ENCODE peak calls at places on chromosome 13, in four cellular contexts. B, X, T and P are unnamed samples.

GRCh38 chr13:79187917-79188699 is 217.9 kb downstream of the RBM26 start:
- DNase-seq in X (no peak), B (no peak), T (no peak), P (no peak)

GRCh38 chr13:50386527-50387123 is 371.4 kb downstream of the KCNRG start:
- DNase-seq in T (no peak), X (peak; percentile 79), B (no peak), P (no peak)

GRCh38 chr13:107251321-107251720 is 683.4 kb upstream of the ARGLU1 start:
- DNase-seq in T (no peak), B (no peak), X (peak; percentile 52), P (no peak)

GRCh38 chr13:49248433-49249002 is 793 bp downstream of the CDADC1 start:
- DNase-seq in X (peak; percentile 58), T (no peak), B (no peak), P (no peak)

GRCh38 chr13:45511310-45512147 is 46.8 kb downstream of the COG3 start:
- DNase-seq in X (peak; percentile 81), T (no peak), B (no peak), P (no peak)

GRCh38 chr13:97279913-97280312 is 57.8 kb downstream of the MBNL2 start:
- DNase-seq in X (peak; percentile 78), B (no peak), T (no peak), P (no peak)

GRCh38 chr13:94558721-94559120 is 37.2 kb downstream of the TGDS start:
- DNase-seq in X (no peak), B (no peak), T (no peak), P (no peak)

GRCh38 chr13:99446242-99446641 is 55.0 kb upstream of the TM9SF2 start:
- DNase-seq in X (no peak), B (no peak), T (no peak), P (no peak)

GRCh38 chr13:31982124-31982523 is 49.5 kb upstream of the FRY start:
- DNase-seq in B (no peak), X (peak; percentile 51), T (no peak), P (no peak)

GRCh38 chr13:39263033-39263432 is 224.8 kb downstream of the NHLRC3 start:
- DNase-seq in T (no peak), B (no peak), X (peak; percentile 27), P (peak; percentile 18)

GRCh38 chr13:37175996-37176395 is 70.5 kb upstream of the CSNK1A1L start:
- DNase-seq in T (no peak), X (peak; percentile 98), B (no peak), P (no peak)

GRCh38 chr13:44373601-44374347 is at the start of gene SERP2:
- DNase-seq in X (no peak), T (no peak), B (no peak), P (peak; percentile 33)

GRCh38 chr13:43815204-43815603 is 28.4 kb upstream of the ENOX1 start:
- DNase-seq in B (no peak), T (no peak), X (peak; percentile 87), P (no peak)

GRCh38 chr13:85108356-85108755 is 690.9 kb downstream of the SLITRK6 start:
- DNase-seq in X (no peak), T (no peak), B (no peak), P (no peak)

GRCh38 chr13:95745752-95746151 is 68.8 kb downstream of the DNAJC3 start:
- DNase-seq in T (no peak), B (no peak), X (peak; percentile 28), P (no peak)

GRCh38 chr13:105491345-105491744 is 1044.1 kb downstream of the EFNB2 start:
- DNase-seq in X (no peak), B (no peak), T (no peak), P (no peak)

GRCh38 chr13:46389985-46390384 is 2.9 kb upstream of the RUBCNL start:
- DNase-seq in T (no peak), X (no peak), B (no peak), P (no peak)

GRCh38 chr13:20101467-20102316 is 59.2 kb downstream of the GJA3 start:
- DNase-seq in X (no peak), T (no peak), B (no peak), P (no peak)
- TF ChIP-seq CTCF in X (no peak), T (no peak), B (no peak), P (no peak)

DNA sequence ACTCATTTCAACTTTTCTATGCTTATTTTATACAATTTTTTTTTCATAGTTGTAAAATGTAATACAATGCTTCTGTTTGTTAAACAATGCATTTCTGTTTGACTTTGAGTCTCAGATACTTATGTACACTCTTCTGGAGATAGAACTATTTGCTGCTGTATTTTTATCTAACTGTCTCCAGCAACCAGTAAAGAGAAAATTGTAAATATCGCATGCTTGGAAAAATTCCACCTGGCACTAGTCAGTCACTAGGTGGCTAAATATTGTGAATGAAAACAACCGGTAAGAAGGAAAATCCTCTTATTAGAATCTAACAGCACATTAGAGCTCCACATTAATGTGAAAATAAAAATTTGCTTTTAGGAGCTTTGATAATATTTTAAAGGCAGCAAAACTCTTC is 876.5 kb downstream of the PCDH9 start:
- DNase-seq in X (peak; percentile 3), T (no peak), B (no peak), P (no peak)
- TF ChIP-seq CTCF in X (no peak), T (no peak), B (no peak), P (peak; percentile 22)

DNA sequence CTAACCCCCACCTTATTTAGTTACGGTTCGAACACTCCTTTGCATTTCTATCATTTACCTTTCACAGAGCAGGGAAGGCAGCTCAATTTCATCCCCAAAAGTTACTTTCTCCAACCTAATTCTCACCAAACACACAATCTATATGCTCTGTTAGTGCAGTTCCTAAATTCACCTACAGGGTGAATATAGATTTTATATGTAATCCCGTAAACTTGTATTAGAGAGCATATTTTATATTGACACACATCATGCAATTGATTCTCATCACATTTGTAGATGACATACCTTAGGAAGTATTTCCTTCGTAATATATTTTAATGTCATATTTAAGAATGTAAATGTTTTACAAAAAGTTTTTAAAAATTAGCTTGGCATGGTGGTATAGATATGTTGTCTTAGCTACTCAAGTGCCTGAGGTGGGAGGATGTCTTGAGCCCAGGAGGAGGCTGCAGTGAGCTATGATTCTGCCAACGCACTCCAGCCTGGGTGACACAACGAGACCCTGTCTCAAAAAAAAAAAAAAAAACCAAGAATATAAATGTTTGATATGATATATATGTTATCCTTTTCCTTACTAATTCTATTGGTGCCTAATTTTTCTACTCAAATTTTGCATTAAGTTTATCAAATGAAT is 57.3 kb upstream of the TNFRSF19 start:
- DNase-seq in T (no peak), X (no peak), B (no peak), P (no peak)
- TF ChIP-seq CTCF in T (no peak), X (peak; percentile 15), B (no peak), P (peak; percentile 42)

GRCh38 chr13:113907637-113908617 is 44.1 kb upstream of the GAS6 start:
- DNase-seq in X (peak; percentile 87), T (peak; percentile 34), B (no peak), P (no peak)

GRCh38 chr13:113905942-113906341 is 42.1 kb upstream of the GAS6 start:
- DNase-seq in B (no peak), T (no peak), X (no peak), P (no peak)

GRCh38 chr13:113905018-113905417 is 41.1 kb upstream of the GAS6 start:
- DNase-seq in B (no peak), T (peak; percentile 34), X (no peak), P (no peak)

GRCh38 chr13:113904411-113904810 is 40.5 kb upstream of the GAS6 start:
- DNase-seq in X (peak; percentile 65), B (peak; percentile 53), T (peak; percentile 42), P (no peak)

DNA sequence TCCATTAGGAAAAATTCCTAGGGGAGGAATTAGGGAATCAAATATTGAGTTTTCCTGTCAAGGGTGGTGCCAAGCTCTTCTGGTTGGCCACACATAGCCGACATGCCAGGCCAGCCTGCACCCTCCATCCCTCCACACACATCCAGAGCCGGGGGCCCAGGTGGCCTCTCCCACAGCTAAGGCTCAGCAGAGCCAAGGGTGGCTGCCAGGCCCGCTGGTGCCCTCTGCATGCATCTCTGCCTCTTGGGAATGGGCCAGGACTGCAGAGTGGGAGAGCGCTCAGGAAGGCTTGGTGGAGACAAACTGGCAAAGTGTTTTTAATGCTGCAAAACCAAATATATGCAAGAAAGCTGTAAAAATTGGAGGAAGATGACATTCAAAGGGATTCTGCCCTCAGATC is 42.7 kb upstream of the GAS6 start:
- DNase-seq in B (no peak), T (peak; percentile 41), X (no peak), P (no peak)
- TF ChIP-seq CTCF in B (no peak), T (no peak), X (no peak), P (no peak)

GRCh38 chr13:74487091-74487722 is 353.0 kb upstream of the KLF12 start:
- DNase-seq in T (no peak), B (no peak), X (no peak), P (no peak)
- TF ChIP-seq CTCF in T (no peak), B (no peak), X (no peak), P (no peak)

GRCh38 chr13:104181526-104182231 is 1115.5 kb upstream of the SLC10A2 start:
- DNase-seq in X (no peak), T (no peak), B (no peak), P (no peak)
- TF ChIP-seq CTCF in X (no peak), T (no peak), B (no peak), P (no peak)

GRCh38 chr13:30551194-30551593 is 66.5 kb upstream of the USPL1 start:
- DNase-seq in X (peak; percentile 56), B (no peak), T (no peak), P (no peak)
- TF ChIP-seq CTCF in X (peak; percentile 57), B (peak; percentile 29), T (peak; percentile 43), P (peak; percentile 22)